ENCODE peak calls at places on chromosome 11, in nine cellular contexts. J, X, L, V, D, I, U, H and E are unnamed samples.

GRCh38 chr11:2738551-2739431 is 39.0 kb upstream of the KCNQ1OT1 start:
- DNase-seq in U (no peak), V (no peak), H (no peak), X (no peak), J (no peak), L (no peak), I (no peak), D (no peak), E (no peak)

GRCh38 chr11:66867425-66868040 is 10.7 kb downstream of the LRFN4 start:
- DNase-seq in X (no peak), L (no peak), V (no peak), D (no peak), H (no peak), I (no peak), J (no peak), U (no peak), E (no peak)

GRCh38 chr11:120340529-120340928 is 4.3 kb downstream of the ARHGEF12 start:
- DNase-seq in U (no peak), V (peak), D (no peak), X (no peak), L (no peak), H (peak), J (peak), I (no peak), E (no peak)

GRCh38 chr11:32224580-32224979 is 133.7 kb downstream of the RCN1 start:
- DNase-seq in H (no peak), U (no peak), V (no peak), D (no peak), I (peak), X (no peak), J (no peak), L (no peak), E (no peak)

GRCh38 chr11:119306373-119306890 is 10.5 kb downstream of the MCAM start:
- DNase-seq in V (no peak), U (no peak), X (peak), J (no peak), D (peak), L (no peak), I (no peak), H (peak), E (peak)

GRCh38 chr11:64644348-64645242 is 53.6 kb downstream of the SLC22A12 start:
- DNase-seq in V (peak), U (no peak), I (no peak), D (no peak), J (peak), X (no peak), L (no peak), H (no peak), E (no peak)

GRCh38 chr11:86277741-86278140 is 24.3 kb upstream of the HIKESHI start:
- DNase-seq in V (no peak), D (no peak), U (no peak), J (no peak), L (no peak), H (no peak), X (no peak), I (no peak), E (no peak)

GRCh38 chr11:13287681-13288080 is 10.1 kb downstream of the BMAL1 start:
- DNase-seq in H (no peak), U (no peak), X (no peak), J (peak), L (no peak), V (no peak), D (no peak), I (no peak), E (peak)

GRCh38 chr11:126465573-126466287 is 110.2 kb downstream of the ST3GAL4 start:
- DNase-seq in I (no peak), X (no peak), H (no peak), J (no peak), L (no peak), U (no peak), V (no peak), D (no peak), E (peak)

GRCh38 chr11:78595431-78596130 is 20.9 kb upstream of the NARS2 start:
- DNase-seq in H (no peak), J (no peak), U (no peak), D (no peak), X (peak), I (no peak), V (no peak), L (no peak), E (peak)

GRCh38 chr11:70477607-70478006 is 79.3 kb downstream of the CTTN start:
- DNase-seq in U (no peak), X (no peak), J (no peak), D (peak), I (no peak), V (no peak), H (no peak), L (no peak), E (no peak)

GRCh38 chr11:21965221-21965620 is 227.7 kb upstream of the ANO5 start:
- DNase-seq in H (no peak), V (no peak), J (no peak), I (no peak), U (no peak), D (no peak), L (no peak), X (no peak), E (no peak)

GRCh38 chr11:65301491-65302329 is 13.0 kb upstream of the CDC42EP2 start:
- DNase-seq in D (no peak), I (no peak), L (no peak), J (no peak), V (no peak), U (no peak), H (no peak), X (no peak), E (no peak)

GRCh38 chr11:72030428-72031045 is 31.8 kb downstream of the IL18BP start:
- DNase-seq in U (no peak), V (no peak), D (no peak), L (no peak), J (no peak), H (no peak), I (no peak), X (no peak), E (no peak)

GRCh38 chr11:40274017-40274416 is 1185.4 kb downstream of the LRRC4C start:
- DNase-seq in H (peak), U (no peak), X (no peak), I (no peak), V (no peak), J (peak), L (no peak), D (peak), E (no peak)

GRCh38 chr11:1198766-1199688 is 23.8 kb upstream of the MUC5B start:
- DNase-seq in J (no peak), U (no peak), I (peak), H (no peak), D (no peak), X (no peak), L (no peak), V (no peak), E (no peak)

GRCh38 chr11:116257092-116257491 is 515.7 kb downstream of the BUD13 start:
- DNase-seq in V (no peak), I (no peak), X (no peak), H (no peak), J (no peak), D (no peak), U (no peak), L (no peak), E (no peak)

GRCh38 chr11:43987384-43988039 is 45.1 kb downstream of the C11orf96 start:
- DNase-seq in J (peak), V (no peak), I (no peak), U (peak), L (no peak), H (peak), D (peak), X (peak), E (peak)

GRCh38 chr11:33692013-33692504 is 8.6 kb downstream of the C11orf91 start:
- DNase-seq in L (peak), J (peak), V (peak), D (peak), H (peak), U (peak), I (no peak), X (peak), E (peak)

GRCh38 chr11:3161309-3161708 is 3.8 kb downstream of the OSBPL5 start:
- DNase-seq in I (no peak), H (no peak), J (no peak), D (no peak), V (no peak), U (no peak), X (peak), L (no peak), E (peak)

GRCh38 chr11:62577046-62577708 is 3.5 kb upstream of the EEF1G start:
- DNase-seq in V (no peak), I (no peak), X (peak), U (peak), J (no peak), D (no peak), H (no peak), L (no peak), E (peak)
- TF ChIP-seq CTCF in V (no peak), I (no peak), X (no peak), U (no peak), J (no peak), D (no peak), H (no peak), L (no peak), E (no peak)

GRCh38 chr11:17714356-17714854 is 5.0 kb upstream of the MYOD1 start:
- DNase-seq in J (no peak), D (no peak), L (no peak), H (no peak), V (no peak), X (no peak), I (no peak), U (no peak), E (no peak)
- TF ChIP-seq CTCF in J (no peak), D (no peak), L (no peak), H (no peak), V (no peak), X (no peak), I (no peak), U (no peak), E (no peak)

DNA sequence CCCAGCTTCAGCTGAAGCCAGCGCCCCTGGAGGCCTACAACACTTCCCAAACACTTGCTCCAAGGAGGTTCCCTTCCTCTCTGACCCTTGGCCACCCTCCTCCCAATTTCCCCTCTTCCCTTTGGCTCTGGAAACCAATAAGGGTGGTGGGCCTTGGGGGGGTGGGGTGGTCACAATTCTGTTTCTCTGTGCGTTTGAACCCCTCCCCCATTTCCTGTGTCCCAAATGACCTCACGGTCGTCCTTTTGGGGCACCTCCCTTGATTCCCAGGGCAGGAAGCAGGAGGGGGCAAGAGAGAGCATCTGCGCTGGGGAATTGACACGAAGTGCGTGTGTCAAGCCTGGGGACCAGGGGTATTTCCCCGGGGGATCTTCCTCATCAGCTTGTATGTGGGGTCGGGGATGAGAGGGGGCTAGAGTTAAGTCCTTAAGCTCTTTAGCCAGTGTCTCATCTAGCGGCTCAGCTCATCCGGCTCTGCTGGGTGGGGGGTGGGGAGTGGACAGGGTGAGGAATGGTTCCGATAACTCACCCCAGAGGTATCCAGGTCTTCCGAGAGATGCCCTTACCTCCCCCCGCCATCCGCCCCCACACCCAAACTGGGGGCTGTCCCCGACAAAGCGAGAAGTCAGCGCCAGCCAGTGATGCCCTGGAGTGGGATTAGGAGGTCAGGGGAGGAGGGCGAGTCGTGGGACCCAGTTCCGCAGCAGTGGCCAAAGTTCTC is 629 bp downstream of the ESAM start:
- DNase-seq in U (no peak), J (no peak), L (no peak), V (no peak), I (peak), D (no peak), H (no peak), X (no peak), E (no peak)
- TF ChIP-seq CTCF in U (no peak), J (no peak), L (no peak), V (no peak), I (no peak), D (no peak), H (no peak), X (no peak), E (no peak)

DNA sequence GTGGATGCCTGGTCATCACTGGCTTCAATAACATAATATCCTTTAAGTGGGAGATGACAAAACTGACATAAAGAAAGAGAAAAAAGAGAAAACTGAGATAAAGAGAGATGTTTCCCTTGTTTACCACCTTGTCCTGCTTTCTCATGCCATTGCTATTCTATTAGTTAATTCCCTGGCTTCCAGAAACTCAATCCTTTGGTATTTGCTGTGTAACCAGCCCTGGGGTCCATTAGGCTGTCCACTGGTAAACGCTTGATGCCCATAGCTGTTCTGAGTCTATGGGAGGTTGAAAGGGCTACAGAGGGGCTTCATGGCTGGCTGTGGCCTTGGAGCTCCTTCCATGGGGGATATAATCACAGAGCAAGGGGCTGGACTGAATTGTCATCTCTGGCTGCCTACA is 243.4 kb upstream of the PLET1 start:
- DNase-seq in D (peak), V (peak), I (no peak), X (no peak), J (peak), U (no peak), H (no peak), L (no peak), E (peak)
- TF ChIP-seq CTCF in D (no peak), V (no peak), I (no peak), X (no peak), J (no peak), U (no peak), H (no peak), L (no peak), E (no peak)

GRCh38 chr11:108662700-108663099 is 2.2 kb upstream of the DDX10 start:
- DNase-seq in X (no peak), I (no peak), J (no peak), U (no peak), L (no peak), V (no peak), D (no peak), H (no peak), E (no peak)
- TF ChIP-seq CTCF in X (no peak), I (no peak), J (no peak), U (no peak), L (no peak), V (no peak), D (no peak), H (no peak), E (no peak)

GRCh38 chr11:134571301-134571700 is 159.3 kb upstream of the B3GAT1 start:
- DNase-seq in D (no peak), V (no peak), I (no peak), H (no peak), L (no peak), J (no peak), X (no peak), U (peak), E (no peak)

GRCh38 chr11:134566311-134566710 is 154.3 kb upstream of the B3GAT1 start:
- DNase-seq in L (no peak), V (no peak), J (no peak), X (no peak), U (peak), H (no peak), D (no peak), I (no peak), E (no peak)

GRCh38 chr11:134572741-134573675 is 161.0 kb upstream of the B3GAT1 start:
- DNase-seq in L (no peak), I (peak), V (no peak), H (no peak), U (peak), D (no peak), J (no peak), X (no peak), E (no peak)

GRCh38 chr11:134565343-134565891 is 153.4 kb upstream of the B3GAT1 start:
- DNase-seq in D (no peak), I (peak), V (no peak), H (no peak), J (no peak), U (no peak), L (no peak), X (no peak), E (no peak)

DNA sequence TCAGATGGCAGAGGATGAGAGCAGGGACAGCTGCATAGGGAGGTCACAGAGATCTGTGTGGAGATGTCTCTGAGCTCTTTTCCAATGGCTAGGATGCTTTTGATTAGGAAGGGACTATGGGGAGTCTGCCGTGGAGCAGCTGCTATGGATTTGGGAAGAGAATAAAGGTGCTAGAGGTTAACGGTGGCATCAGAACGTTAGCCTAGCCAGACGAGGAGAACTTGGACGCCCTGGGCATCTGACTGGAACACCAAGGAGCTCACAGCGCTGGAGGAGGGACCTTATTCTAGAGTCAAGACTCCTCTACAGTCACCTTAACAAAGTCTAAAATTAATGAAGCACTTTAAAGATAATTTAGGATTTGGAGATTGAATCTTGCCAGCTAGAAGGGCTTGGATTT is 157.2 kb upstream of the B3GAT1 start:
- DNase-seq in L (no peak), H (no peak), V (no peak), I (peak), D (no peak), U (no peak), J (no peak), X (no peak), E (no peak)
- TF ChIP-seq CTCF in L (no peak), H (no peak), V (no peak), I (no peak), D (no peak), U (no peak), J (no peak), X (no peak), E (no peak)

GRCh38 chr11:58578635-58579191 is at the start of gene ZFP91:
- DNase-seq in H (peak), I (peak), V (peak), J (peak), L (peak), X (peak), U (peak), D (peak), E (peak)
- TF ChIP-seq CTCF in H (no peak), I (no peak), V (no peak), J (no peak), L (no peak), X (no peak), U (no peak), D (no peak), E (no peak)

DNA sequence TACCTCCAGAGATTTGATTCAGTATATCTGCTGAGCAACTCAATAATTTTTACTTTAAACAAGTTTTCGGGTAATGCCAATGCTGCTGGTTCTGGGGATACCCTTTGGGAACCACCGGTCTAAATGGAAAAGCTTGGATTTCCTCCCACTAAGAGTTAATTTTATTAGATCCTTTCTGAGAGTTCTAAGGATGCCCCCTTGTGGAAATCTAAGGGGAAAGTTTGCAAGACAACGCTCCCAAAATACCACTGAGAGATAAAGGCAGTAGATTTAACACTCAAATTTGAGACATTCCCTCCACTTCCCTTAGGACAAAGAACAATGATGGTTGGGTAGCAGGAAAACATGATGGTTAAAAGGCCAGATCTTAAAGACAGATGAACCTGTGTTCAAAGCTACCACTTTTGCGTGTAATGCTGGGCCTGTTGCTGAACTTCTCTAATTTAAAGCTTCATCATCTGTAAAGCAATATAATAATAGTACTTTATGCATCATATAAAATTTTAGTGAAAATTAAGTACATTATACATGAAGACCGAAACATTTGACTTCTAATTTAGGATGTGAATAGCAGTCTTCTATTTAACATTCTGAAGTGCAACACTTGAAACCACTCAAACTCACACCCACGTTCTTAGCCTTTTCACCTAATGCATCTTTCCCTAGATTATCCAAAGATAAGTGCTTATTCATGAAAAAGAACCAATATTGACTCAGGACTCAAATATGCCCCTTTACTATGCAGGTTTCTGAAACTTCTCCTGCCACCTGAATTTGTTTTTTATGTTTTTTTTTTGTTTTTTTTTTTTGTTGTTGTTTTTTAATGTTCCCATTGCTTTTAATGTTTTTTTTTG is 110.1 kb upstream of the LUZP2 start:
- DNase-seq in U (no peak), I (no peak), V (peak), J (peak), H (peak), D (peak), X (no peak), L (peak), E (no peak)
- TF ChIP-seq CTCF in U (no peak), I (peak), V (peak), J (peak), H (peak), D (peak), X (no peak), L (no peak), E (peak)

GRCh38 chr11:31160504-31161422 is 208.8 kb downstream of the DCDC1 start:
- DNase-seq in D (no peak), I (no peak), J (peak), V (peak), X (no peak), L (peak), H (no peak), U (no peak), E (no peak)
- TF ChIP-seq CTCF in D (peak), I (peak), J (peak), V (peak), X (no peak), L (no peak), H (peak), U (peak), E (peak)